ENCODE peak calls at places on chromosomes 6 and 20, in four cellular contexts. One of them, this sample, is unnamed.

GRCh38 chr6:144350176-144350575 is 65.0 kb downstream of the UTRN start:
- DNase-seq in body of pancreas: no peak
- DNase-seq in right lobe of liver: no peak
- DNase-seq in effector memory CD4-positive, alpha-beta T cell: no peak
- DNase-seq in this sample: peak; percentile 59

GRCh38 chr6:20069130-20069529 is 143.1 kb downstream of the MBOAT1 start:
- DNase-seq in body of pancreas: no peak
- DNase-seq in effector memory CD4-positive, alpha-beta T cell: no peak
- DNase-seq in right lobe of liver: no peak
- DNase-seq in this sample: no peak

GRCh38 chr6:42251500-42251899 is 33.8 kb upstream of the MRPS10 start:
- DNase-seq in body of pancreas: no peak
- DNase-seq in right lobe of liver: no peak
- DNase-seq in effector memory CD4-positive, alpha-beta T cell: no peak
- DNase-seq in this sample: no peak

GRCh38 chr20:63519765-63520593 is 586 bp upstream of the PPDPF start:
- DNase-seq in right lobe of liver: peak; percentile 74
- DNase-seq in body of pancreas: no peak
- DNase-seq in effector memory CD4-positive, alpha-beta T cell: peak; percentile 53
- DNase-seq in this sample: peak; percentile 77

GRCh38 chr6:30688569-30688968 is 2.1 kb upstream of the PPP1R18 start:
- DNase-seq in body of pancreas: no peak
- DNase-seq in effector memory CD4-positive, alpha-beta T cell: no peak
- DNase-seq in right lobe of liver: peak; percentile 46
- DNase-seq in this sample: peak; percentile 52

GRCh38 chr20:50277064-50277415 is 86.4 kb downstream of the CEBPB start:
- DNase-seq in body of pancreas: no peak
- DNase-seq in effector memory CD4-positive, alpha-beta T cell: no peak
- DNase-seq in right lobe of liver: peak; percentile 55
- DNase-seq in this sample: no peak

GRCh38 chr6:26152226-26153101 is 65.2 kb downstream of the HFE start:
- DNase-seq in effector memory CD4-positive, alpha-beta T cell: no peak
- DNase-seq in right lobe of liver: no peak
- DNase-seq in body of pancreas: no peak
- DNase-seq in this sample: no peak

GRCh38 chr6:51542466-51542865 is 544.9 kb downstream of the PKHD1 start:
- DNase-seq in right lobe of liver: no peak
- DNase-seq in effector memory CD4-positive, alpha-beta T cell: no peak
- DNase-seq in body of pancreas: no peak
- DNase-seq in this sample: no peak

GRCh38 chr6:132054525-132054924 is 103.4 kb upstream of the CCN2 start:
- DNase-seq in body of pancreas: no peak
- DNase-seq in effector memory CD4-positive, alpha-beta T cell: no peak
- DNase-seq in right lobe of liver: no peak
- DNase-seq in this sample: no peak

GRCh38 chr20:3716195-3716834 is 3.9 kb upstream of the SIGLEC1 start:
- DNase-seq in effector memory CD4-positive, alpha-beta T cell: no peak
- DNase-seq in body of pancreas: peak; percentile 23
- DNase-seq in right lobe of liver: no peak
- DNase-seq in this sample: peak; percentile 31

GRCh38 chr6:1131285-1132079 is 180.4 kb upstream of the FOXQ1 start:
- DNase-seq in body of pancreas: peak; percentile 17
- DNase-seq in right lobe of liver: no peak
- DNase-seq in effector memory CD4-positive, alpha-beta T cell: no peak
- DNase-seq in this sample: no peak

GRCh38 chr6:107657755-107658461 is 166.2 kb downstream of the SCML4 start:
- DNase-seq in effector memory CD4-positive, alpha-beta T cell: no peak
- DNase-seq in right lobe of liver: no peak
- DNase-seq in body of pancreas: peak; percentile 51
- DNase-seq in this sample: peak; percentile 91

GRCh38 chr20:50335866-50336265 is 145.2 kb downstream of the CEBPB start:
- DNase-seq in body of pancreas: no peak
- DNase-seq in right lobe of liver: no peak
- DNase-seq in effector memory CD4-positive, alpha-beta T cell: no peak
- DNase-seq in this sample: no peak

GRCh38 chr6:14200047-14200446 is 82.5 kb downstream of the CD83 start:
- DNase-seq in body of pancreas: no peak
- DNase-seq in right lobe of liver: no peak
- DNase-seq in effector memory CD4-positive, alpha-beta T cell: no peak
- DNase-seq in this sample: no peak

GRCh38 chr6:45421700-45422540 is 44.2 kb upstream of the SUPT3H start:
- DNase-seq in body of pancreas: peak; percentile 46
- DNase-seq in effector memory CD4-positive, alpha-beta T cell: peak; percentile 18
- DNase-seq in right lobe of liver: peak; percentile 70
- DNase-seq in this sample: no peak

GRCh38 chr20:33319986-33320385 is 37.0 kb downstream of the BPIFB1 start:
- DNase-seq in right lobe of liver: no peak
- DNase-seq in body of pancreas: no peak
- DNase-seq in effector memory CD4-positive, alpha-beta T cell: no peak
- DNase-seq in this sample: no peak

GRCh38 chr6:70857387-70858077 is 99.3 kb downstream of the B3GAT2 start:
- DNase-seq in effector memory CD4-positive, alpha-beta T cell: no peak
- DNase-seq in right lobe of liver: no peak
- DNase-seq in body of pancreas: no peak
- DNase-seq in this sample: peak; percentile 41

GRCh38 chr20:32638848-32639247 is 34.9 kb downstream of the C20orf203 start:
- DNase-seq in effector memory CD4-positive, alpha-beta T cell: no peak
- DNase-seq in right lobe of liver: no peak
- DNase-seq in body of pancreas: no peak
- DNase-seq in this sample: no peak

GRCh38 chr20:36344517-36345132 is 38.5 kb downstream of the DLGAP4 start:
- DNase-seq in right lobe of liver: no peak
- DNase-seq in body of pancreas: peak; percentile 41
- DNase-seq in effector memory CD4-positive, alpha-beta T cell: no peak
- DNase-seq in this sample: no peak

GRCh38 chr6:158571826-158572652 is 12.1 kb downstream of the TMEM181 start:
- DNase-seq in right lobe of liver: no peak
- DNase-seq in effector memory CD4-positive, alpha-beta T cell: no peak
- DNase-seq in body of pancreas: peak; percentile 91
- DNase-seq in this sample: no peak

GRCh38 chr6:143621159-143621873 is 56.4 kb upstream of the PHACTR2 start:
- DNase-seq in body of pancreas: no peak
- DNase-seq in effector memory CD4-positive, alpha-beta T cell: no peak
- DNase-seq in right lobe of liver: no peak
- DNase-seq in this sample: no peak

GRCh38 chr6:150813993-150814359 is 51.5 kb upstream of the MTHFD1L start:
- DNase-seq in body of pancreas: no peak
- DNase-seq in effector memory CD4-positive, alpha-beta T cell: no peak
- DNase-seq in right lobe of liver: no peak
- DNase-seq in this sample: peak; percentile 52

GRCh38 chr6:141403103-141403502 is 729.6 kb upstream of the GJE1 start:
- DNase-seq in body of pancreas: no peak
- DNase-seq in right lobe of liver: no peak
- DNase-seq in effector memory CD4-positive, alpha-beta T cell: no peak
- DNase-seq in this sample: no peak

GRCh38 chr6:26312501-26313390 is 52.3 kb upstream of the BTN3A2 start:
- DNase-seq in body of pancreas: peak; percentile 83
- DNase-seq in right lobe of liver: peak; percentile 71
- DNase-seq in effector memory CD4-positive, alpha-beta T cell: peak; percentile 65
- DNase-seq in this sample: peak; percentile 85

GRCh38 chr6:111219785-111220184 is 132.5 kb downstream of the SLC16A10 start:
- DNase-seq in effector memory CD4-positive, alpha-beta T cell: no peak
- DNase-seq in body of pancreas: no peak
- DNase-seq in right lobe of liver: no peak
- DNase-seq in this sample: no peak

GRCh38 chr6:54772610-54773009 is 74.0 kb upstream of the FAM83B start:
- DNase-seq in effector memory CD4-positive, alpha-beta T cell: no peak
- DNase-seq in right lobe of liver: no peak
- DNase-seq in body of pancreas: no peak
- DNase-seq in this sample: no peak

GRCh38 chr6:22755605-22756004 is 186.2 kb downstream of the HDGFL1 start:
- DNase-seq in body of pancreas: no peak
- DNase-seq in right lobe of liver: no peak
- DNase-seq in effector memory CD4-positive, alpha-beta T cell: no peak
- DNase-seq in this sample: no peak

GRCh38 chr20:23157741-23158140 is 71.6 kb upstream of the CD93 start:
- DNase-seq in effector memory CD4-positive, alpha-beta T cell: no peak
- DNase-seq in body of pancreas: no peak
- DNase-seq in right lobe of liver: peak; percentile 31
- DNase-seq in this sample: no peak

GRCh38 chr20:47607208-47607613 is 105.5 kb downstream of the NCOA3 start:
- DNase-seq in effector memory CD4-positive, alpha-beta T cell: no peak
- DNase-seq in right lobe of liver: no peak
- DNase-seq in body of pancreas: no peak
- DNase-seq in this sample: no peak

GRCh38 chr6:14665827-14666724 is 548.5 kb downstream of the CD83 start:
- DNase-seq in body of pancreas: peak; percentile 78
- DNase-seq in right lobe of liver: no peak
- DNase-seq in effector memory CD4-positive, alpha-beta T cell: no peak
- DNase-seq in this sample: peak; percentile 46

GRCh38 chr6:145336119-145336518 is 399.2 kb downstream of the EPM2A start:
- DNase-seq in effector memory CD4-positive, alpha-beta T cell: no peak
- DNase-seq in right lobe of liver: no peak
- DNase-seq in body of pancreas: no peak
- DNase-seq in this sample: no peak

GRCh38 chr6:164151161-164151728 is 736.7 kb downstream of the QKI start:
- DNase-seq in right lobe of liver: no peak
- DNase-seq in body of pancreas: no peak
- DNase-seq in effector memory CD4-positive, alpha-beta T cell: no peak
- DNase-seq in this sample: no peak

GRCh38 chr6:35764238-35764896 is 12.0 kb upstream of the CLPSL2 start:
- DNase-seq in effector memory CD4-positive, alpha-beta T cell: no peak
- DNase-seq in right lobe of liver: no peak
- DNase-seq in body of pancreas: peak; percentile 70
- DNase-seq in this sample: no peak

GRCh38 chr20:87372-87771 is at the start of gene DEFB125:
- DNase-seq in body of pancreas: no peak
- DNase-seq in right lobe of liver: no peak
- DNase-seq in effector memory CD4-positive, alpha-beta T cell: no peak
- DNase-seq in this sample: no peak

GRCh38 chr20:2236266-2236665 is 59.5 kb upstream of the TGM3 start:
- DNase-seq in right lobe of liver: no peak
- DNase-seq in body of pancreas: no peak
- DNase-seq in effector memory CD4-positive, alpha-beta T cell: no peak
- DNase-seq in this sample: no peak

GRCh38 chr20:21395666-21396044 is 1.7 kb downstream of the NKX2-4 start:
- DNase-seq in effector memory CD4-positive, alpha-beta T cell: peak; percentile 38
- DNase-seq in body of pancreas: no peak
- DNase-seq in right lobe of liver: no peak
- DNase-seq in this sample: peak; percentile 18

GRCh38 chr6:136792066-136792944 is at the start of gene MAP3K5:
- DNase-seq in right lobe of liver: peak; percentile 93
- DNase-seq in body of pancreas: peak; percentile 90
- DNase-seq in effector memory CD4-positive, alpha-beta T cell: peak; percentile 85
- DNase-seq in this sample: peak; percentile 94

GRCh38 chr20:44247131-44247571 is at the start of gene GDAP1L1:
- DNase-seq in effector memory CD4-positive, alpha-beta T cell: no peak
- DNase-seq in right lobe of liver: no peak
- DNase-seq in body of pancreas: no peak
- DNase-seq in this sample: no peak

GRCh38 chr6:131039345-131039680 is 23.7 kb downstream of the EPB41L2 start:
- DNase-seq in effector memory CD4-positive, alpha-beta T cell: no peak
- DNase-seq in body of pancreas: no peak
- DNase-seq in right lobe of liver: no peak
- DNase-seq in this sample: no peak
- H3K36me3 ChIP-seq in effector memory CD4-positive, alpha-beta T cell: no peaks in the 10 kb centered on the region
- H3K36me3 ChIP-seq in body of pancreas: no peaks in the 10 kb centered on the region
- H3K36me3 ChIP-seq in right lobe of liver: no peaks in the 10 kb centered on the region
- H3K36me3 ChIP-seq in this sample: no peaks in the 10 kb centered on the region

DNA sequence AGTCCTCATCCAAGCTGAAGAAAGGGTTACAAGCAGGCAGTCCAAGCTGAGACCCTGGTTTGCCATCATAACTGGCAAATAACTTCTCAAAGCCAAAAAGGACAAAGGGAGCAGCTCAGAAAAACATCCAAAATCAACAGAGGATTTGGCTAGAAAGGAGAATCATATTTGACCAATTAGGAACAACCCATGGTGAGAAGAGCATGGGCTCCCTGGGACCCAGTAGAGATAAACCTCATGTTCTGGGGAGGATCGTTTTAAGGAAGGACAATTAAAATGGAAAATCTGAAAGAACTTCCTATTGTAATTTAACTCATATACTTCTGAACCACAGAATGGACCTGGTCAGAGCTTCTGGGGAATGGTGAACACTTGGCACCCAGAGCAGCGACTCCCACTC is 71.5 kb downstream of the PRND start:
- DNase-seq in right lobe of liver: no peak
- DNase-seq in body of pancreas: no peak
- DNase-seq in effector memory CD4-positive, alpha-beta T cell: no peak
- DNase-seq in this sample: no peak
- H3K36me3 ChIP-seq in right lobe of liver: peaks cover 6% of the 10 kb centered on the region
- H3K36me3 ChIP-seq in body of pancreas: no peaks in the 10 kb centered on the region
- H3K36me3 ChIP-seq in effector memory CD4-positive, alpha-beta T cell: peaks cover 90% of the 10 kb centered on the region
- H3K36me3 ChIP-seq in this sample: peaks cover 22% of the 10 kb centered on the region

DNA sequence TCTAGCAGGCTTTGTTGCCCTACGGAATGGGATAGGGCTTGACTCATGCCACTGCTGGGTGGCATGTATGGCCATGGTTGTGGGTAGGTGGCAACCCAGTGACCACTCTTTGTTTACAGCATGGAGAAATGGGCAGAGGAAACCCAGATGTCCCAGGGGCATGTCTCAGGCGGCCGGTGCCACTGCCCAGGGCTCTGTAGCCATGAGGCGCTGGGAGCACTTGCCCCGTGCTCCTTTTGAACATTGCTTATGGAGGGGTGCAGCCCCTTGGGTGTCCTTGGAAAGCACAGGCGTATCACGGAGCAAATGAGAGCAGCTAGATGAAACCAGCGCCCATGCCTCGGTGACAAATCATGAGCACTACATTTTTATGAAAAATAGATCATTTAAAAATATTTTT is 212.5 kb upstream of the ECI2 start:
- DNase-seq in body of pancreas: no peak
- DNase-seq in effector memory CD4-positive, alpha-beta T cell: no peak
- DNase-seq in right lobe of liver: no peak
- DNase-seq in this sample: no peak
- H3K36me3 ChIP-seq in body of pancreas: no peaks in the 10 kb centered on the region
- H3K36me3 ChIP-seq in effector memory CD4-positive, alpha-beta T cell: no peaks in the 10 kb centered on the region
- H3K36me3 ChIP-seq in right lobe of liver: no peaks in the 10 kb centered on the region
- H3K36me3 ChIP-seq in this sample: no peaks in the 10 kb centered on the region

GRCh38 chr6:43610431-43610830 is 18.6 kb downstream of the GTPBP2 start:
- DNase-seq in effector memory CD4-positive, alpha-beta T cell: no peak
- DNase-seq in right lobe of liver: no peak
- DNase-seq in body of pancreas: no peak
- DNase-seq in this sample: no peak
- H3K36me3 ChIP-seq in effector memory CD4-positive, alpha-beta T cell: peaks cover 31% of the 10 kb centered on the region
- H3K36me3 ChIP-seq in right lobe of liver: peaks cover 30% of the 10 kb centered on the region
- H3K36me3 ChIP-seq in body of pancreas: no peaks in the 10 kb centered on the region
- H3K36me3 ChIP-seq in this sample: peaks cover 12% of the 10 kb centered on the region

This sample was measured in GM06990.